ENCODE peak calls at places on chromosomes 4 and X, in ten cellular contexts. H, W, T, O, V, F, R, J, D and I are unnamed samples.

GRCh38 chr4:187149229-187149628 is 425.6 kb upstream of the FAT1 start:
- DNase-seq in O (no peak), R (no peak), T (no peak), D (no peak), F (no peak), H (no peak), V (no peak), W (no peak), J (no peak), I (no peak)

GRCh38 chrX:70096052-70096451 is 33.8 kb downstream of the OTUD6A start:
- DNase-seq in R (no peak), W (no peak), T (peak; percentile 39), D (peak; percentile 29), F (no peak), O (peak; percentile 14), V (no peak), H (no peak), J (peak; percentile 21), I (peak; percentile 61)

GRCh38 chr4:48635310-48635709 is 144.8 kb downstream of the FRYL start:
- DNase-seq in O (peak; percentile 10), R (no peak), F (peak; percentile 41), H (no peak), T (no peak), W (no peak), D (peak; percentile 39), J (no peak), V (no peak), I (peak; percentile 12)

GRCh38 chrX:41441934-41442823 is 5.0 kb upstream of the NYX start:
- DNase-seq in H (peak; percentile 88), J (peak; percentile 79), F (peak; percentile 88), V (peak; percentile 77), R (peak; percentile 59), W (peak; percentile 53), T (peak; percentile 93), O (peak; percentile 93), D (peak; percentile 91), I (no peak)

GRCh38 chr4:79514637-79515320 is 106.8 kb upstream of the GK2 start:
- DNase-seq in H (no peak), W (no peak), F (no peak), R (no peak), D (no peak), O (no peak), V (no peak), T (peak; percentile 3), J (no peak), I (no peak)

GRCh38 chr4:110508827-110509446 is 33.0 kb downstream of the ENPEP start:
- DNase-seq in R (no peak), F (no peak), V (no peak), T (peak; percentile 62), W (no peak), O (peak; percentile 64), D (peak; percentile 67), H (no peak), J (no peak), I (no peak)

GRCh38 chrX:130896816-130897508 is 6.0 kb downstream of the ENOX2 start:
- DNase-seq in V (no peak), J (no peak), T (peak; percentile 47), D (peak; percentile 18), W (no peak), O (peak; percentile 40), F (no peak), H (no peak), R (no peak), I (no peak)

GRCh38 chrX:103554687-103555417 is 30.5 kb upstream of the TCEAL4 start:
- DNase-seq in H (peak; percentile 12), J (peak; percentile 78), O (peak; percentile 78), V (peak; percentile 73), T (no peak), F (peak; percentile 76), W (peak; percentile 23), D (peak; percentile 77), R (no peak), I (peak; percentile 26)

GRCh38 chrX:154735695-154736393 is 15.0 kb downstream of the GAB3 start:
- DNase-seq in R (no peak), W (no peak), T (peak; percentile 94), D (peak; percentile 91), H (no peak), O (peak; percentile 92), F (no peak), V (no peak), J (no peak), I (no peak)

GRCh38 chrX:25524150-25524549 is 508.4 kb upstream of the ARX start:
- DNase-seq in H (no peak), V (no peak), T (peak; percentile 58), D (peak; percentile 43), O (peak; percentile 65), F (no peak), J (no peak), R (no peak), W (no peak), I (no peak)

GRCh38 chrX:39199429-39199828 is 398.2 kb downstream of the MID1IP1 start:
- DNase-seq in F (no peak), V (no peak), D (no peak), J (no peak), R (no peak), O (no peak), H (no peak), W (no peak), T (no peak), I (no peak)

GRCh38 chrX:66680451-66680850 is 41.6 kb upstream of the EDA2R start:
- DNase-seq in W (no peak), H (no peak), F (no peak), V (no peak), T (peak; percentile 1), D (peak; percentile 54), J (no peak), R (no peak), O (no peak), I (no peak)

GRCh38 chrX:125205084-125205917 is 114.4 kb upstream of the TEX13C start:
- DNase-seq in O (peak; percentile 0), H (no peak), J (peak; percentile 67), F (peak; percentile 21), T (no peak), V (peak; percentile 23), D (peak; percentile 0), R (no peak), W (no peak), I (no peak)

GRCh38 chr4:181301735-181302380 is 941.3 kb upstream of the TENM3 start:
- DNase-seq in T (peak; percentile 10), D (no peak), O (peak; percentile 36), R (peak; percentile 10), V (no peak), F (peak; percentile 28), W (no peak), H (no peak), J (peak; percentile 75), I (peak; percentile 73)

GRCh38 chr4:79467246-79467932 is 59.4 kb upstream of the GK2 start:
- DNase-seq in T (peak; percentile 44), D (peak; percentile 52), V (no peak), J (no peak), W (no peak), R (no peak), O (peak; percentile 3), H (no peak), F (no peak), I (no peak)

GRCh38 chr4:24080871-24081270 is 191.0 kb upstream of the PPARGC1A start:
- DNase-seq in H (no peak), F (no peak), W (no peak), T (no peak), V (no peak), J (no peak), R (no peak), O (peak; percentile 51), D (no peak), I (no peak)

GRCh38 chr4:123104275-123104674 is 181.9 kb upstream of the NUDT6 start:
- DNase-seq in F (no peak), O (peak; percentile 42), D (peak; percentile 55), R (peak; percentile 69), W (no peak), J (no peak), T (peak; percentile 26), H (no peak), V (no peak), I (no peak)

GRCh38 chr4:18689308-18689915 is 667.9 kb upstream of the LCORL start:
- DNase-seq in J (peak; percentile 68), F (peak; percentile 54), W (no peak), V (no peak), H (no peak), O (peak; percentile 78), T (peak; percentile 76), D (peak; percentile 80), R (peak; percentile 31), I (peak; percentile 57)

GRCh38 chr4:55439023-55439422 is 43.3 kb downstream of the TMEM165 start:
- DNase-seq in D (no peak), O (no peak), R (no peak), V (no peak), T (no peak), F (no peak), H (no peak), J (no peak), W (no peak), I (no peak)

GRCh38 chr4:38223306-38223705 is 263.1 kb downstream of the PTTG2 start:
- DNase-seq in F (no peak), T (peak; percentile 18), W (no peak), O (peak; percentile 8), H (no peak), V (no peak), D (no peak), J (no peak), R (no peak), I (no peak)

GRCh38 chr4:97720869-97721432 is 422.3 kb downstream of the STPG2 start:
- DNase-seq in W (no peak), V (no peak), D (no peak), H (no peak), O (no peak), F (no peak), J (no peak), T (peak; percentile 56), R (no peak), I (no peak)

GRCh38 chr4:123701046-123701445 is 304.5 kb downstream of the SPRY1 start:
- DNase-seq in F (no peak), J (no peak), H (no peak), O (peak; percentile 13), T (peak; percentile 71), R (peak; percentile 1), V (no peak), D (peak; percentile 30), W (no peak), I (no peak)

GRCh38 chrX:65726708-65727107 is 59.3 kb downstream of the MSN start:
- DNase-seq in F (no peak), D (no peak), H (no peak), V (no peak), W (no peak), R (no peak), O (no peak), J (no peak), T (no peak), I (no peak)

GRCh38 chr4:147355849-147356248 is 125.0 kb upstream of the EDNRA start:
- DNase-seq in W (no peak), F (no peak), D (peak; percentile 88), R (no peak), V (no peak), T (peak; percentile 54), H (no peak), J (no peak), O (peak; percentile 77), I (no peak)

GRCh38 chr4:184815046-184815877 is 10.5 kb downstream of the ACSL1 start:
- DNase-seq in W (no peak), J (no peak), D (peak; percentile 80), F (peak; percentile 20), H (no peak), O (peak; percentile 67), T (peak; percentile 80), R (no peak), V (peak; percentile 24), I (peak; percentile 84)

GRCh38 chr4:93502991-93503390 is 325.6 kb upstream of the ATOH1 start:
- DNase-seq in O (no peak), J (no peak), F (no peak), W (no peak), D (no peak), T (no peak), H (no peak), R (no peak), V (no peak), I (no peak)

GRCh38 chr4:10084651-10085320 is 31.8 kb downstream of the WDR1 start:
- DNase-seq in T (no peak), J (no peak), W (no peak), R (no peak), V (peak; percentile 4), H (no peak), D (no peak), F (peak; percentile 0), O (no peak), I (no peak)

GRCh38 chr4:2954358-2955185 is 8.6 kb downstream of the NOP14 start:
- DNase-seq in O (no peak), W (no peak), T (no peak), F (peak; percentile 88), V (peak; percentile 70), R (no peak), H (peak; percentile 72), D (no peak), J (peak; percentile 75), I (peak; percentile 74)